ENCODE peak calls at places on chromosomes 16 and 17, in nine cellular contexts. Q is caudate nucleus; B is stimulated activated CD4-positive, alpha-beta T cell treated with anti-CD3 and anti-CD28 coated beads, Interleukin-2, amount 100 ng/mL, for 48 hours; W is NCI-H774; D is GM10248; H is hippocampal formation; L is OCI-LY7; Z is cardiac fibroblast; P is tibial artery. T is an unnamed sample.

GRCh38 chr17:31067699-31068184 is 27.0 kb upstream of the NF1 start:
- DNase-seq in D (no peak), W (no peak), P (no peak), H (no peak), Q (no peak), L (no peak), B (no peak), Z (peak; percentile 88), T (no peak)

GRCh38 chr17:63819131-63819530 is 8.1 kb upstream of the PSMC5 start:
- DNase-seq in B (no peak), D (no peak), Q (no peak), L (no peak), W (no peak), Z (no peak), P (no peak), H (no peak), T (no peak)

GRCh38 chr16:59274141-59274540 is 540.0 kb upstream of the GOT2 start:
- DNase-seq in B (no peak), D (no peak), H (no peak), Q (no peak), Z (no peak), L (no peak), P (no peak), W (no peak), T (no peak)

GRCh38 chr17:61389670-61390478 is 9.8 kb upstream of the TBX2 start:
- DNase-seq in H (peak; percentile 21), Z (peak; percentile 60), P (no peak), W (no peak), Q (no peak), B (peak; percentile 56), L (peak; percentile 42), D (peak; percentile 70), T (no peak)

GRCh38 chr16:48136547-48137360 is 19.0 kb downstream of the ABCC12 start:
- DNase-seq in H (no peak), W (no peak), B (no peak), Z (no peak), D (no peak), Q (no peak), L (no peak), P (no peak), T (no peak)

GRCh38 chr17:13540546-13540945 is 61.2 kb downstream of the HS3ST3A1 start:
- DNase-seq in P (no peak), L (no peak), B (no peak), H (no peak), W (no peak), Z (no peak), Q (no peak), D (no peak), T (no peak)

GRCh38 chr17:81074875-81075274 is 39.9 kb downstream of the BAIAP2 start:
- DNase-seq in P (no peak), D (no peak), W (no peak), Z (no peak), Q (no peak), H (no peak), L (no peak), B (no peak), T (no peak)

GRCh38 chr17:436571-436970 is 84.0 kb upstream of the RPH3AL start:
- DNase-seq in Q (no peak), B (no peak), Z (no peak), L (no peak), W (no peak), D (no peak), H (no peak), P (no peak), T (no peak)

GRCh38 chr17:74211141-74211928 is 2.0 kb upstream of the TTYH2 start:
- DNase-seq in Z (peak; percentile 37), B (no peak), P (no peak), H (no peak), L (no peak), D (no peak), W (no peak), Q (peak; percentile 57), T (no peak)

GRCh38 chr16:16141784-16142396 is 81.4 kb downstream of the ABCC6 start:
- DNase-seq in P (no peak), H (no peak), L (no peak), Q (no peak), W (no peak), Z (no peak), D (no peak), B (no peak), T (no peak)

GRCh38 chr17:45374501-45374900 is 57.7 kb upstream of the MAP3K14 start:
- DNase-seq in L (no peak), Z (no peak), W (no peak), P (no peak), Q (no peak), D (no peak), B (no peak), H (no peak), T (no peak)

GRCh38 chr17:69141802-69142472 is at the start of gene ABCA6:
- DNase-seq in B (no peak), Z (peak; percentile 90), L (no peak), H (no peak), W (no peak), D (no peak), P (no peak), Q (no peak), T (no peak)

GRCh38 chr17:17729620-17730249 is 48.5 kb downstream of the RAI1 start:
- DNase-seq in D (peak; percentile 77), L (peak; percentile 71), B (peak; percentile 39), Z (no peak), P (no peak), Q (no peak), W (peak; percentile 0), H (no peak), T (peak; percentile 59)

GRCh38 chr16:2810651-2811050 is 6.4 kb upstream of the PRSS21 start:
- DNase-seq in W (no peak), Z (no peak), P (no peak), D (no peak), L (no peak), Q (no peak), B (no peak), H (no peak), T (no peak)

GRCh38 chr16:56967733-56968132 is 6.0 kb downstream of the CETP start:
- DNase-seq in P (no peak), B (no peak), Z (no peak), D (no peak), Q (no peak), L (no peak), H (no peak), W (no peak), T (no peak)

GRCh38 chr17:61317779-61318178 is 81.9 kb upstream of the TBX2 start:
- DNase-seq in H (no peak), Z (no peak), P (no peak), Q (no peak), D (no peak), L (no peak), W (no peak), B (no peak), T (no peak)

GRCh38 chr17:56727876-56728617 is 105.7 kb downstream of the C17orf67 start:
- DNase-seq in Z (no peak), D (no peak), P (no peak), W (no peak), B (no peak), L (no peak), Q (no peak), H (no peak), T (no peak)

GRCh38 chr16:25291580-25291979 is 33.9 kb upstream of the ZKSCAN2 start:
- DNase-seq in Q (no peak), L (no peak), D (no peak), Z (no peak), W (no peak), H (no peak), P (no peak), B (no peak), T (no peak)

GRCh38 chr16:57530104-57530522 is 6.3 kb downstream of the CCDC102A start:
- DNase-seq in H (no peak), L (peak; percentile 53), B (peak; percentile 49), Q (no peak), P (peak; percentile 78), Z (peak; percentile 68), D (peak; percentile 77), W (no peak), T (no peak)